ENCODE peak calls at places on chromosomes 1 and 21, in nine cellular contexts. S is fibroblast of the conjunctiva, H is NCI-H2081, F is HEK293T, P is kidney tubule cell, W is WERI-Rb-1, T is HCT116, E is NCI-H1092, J is A172. A is an unnamed sample.

GRCh38 chr1:8671313-8671917 is 146.0 kb downstream of the RERE start:
- DNase-seq in W (peak), J (peak), F (peak), T (peak), P (peak), E (peak), H (peak), S (peak), A (peak)

GRCh38 chr1:42186172-42186571 is 21.6 kb upstream of the GUCA2A start:
- DNase-seq in F (no peak), S (no peak), J (no peak), P (peak), H (no peak), W (no peak), E (no peak), T (no peak), A (peak)

GRCh38 chr1:77831976-77832695 is 52.7 kb downstream of the MIGA1 start:
- DNase-seq in E (no peak), H (no peak), P (no peak), F (no peak), J (no peak), W (no peak), T (no peak), S (peak), A (peak)

GRCh38 chr1:216686860-216687545 is 36.2 kb downstream of the ESRRG start:
- DNase-seq in S (no peak), E (no peak), W (peak), P (peak), F (peak), H (no peak), T (no peak), J (peak), A (peak)

GRCh38 chr1:20228314-20228713 is 42.0 kb upstream of the PLA2G2C start:
- DNase-seq in S (no peak), F (no peak), J (no peak), W (no peak), H (no peak), P (no peak), T (no peak), E (no peak), A (no peak)

GRCh38 chr1:100387644-100388350 is 35.5 kb downstream of the CDC14A start:
- DNase-seq in F (no peak), W (no peak), J (peak), T (no peak), H (no peak), P (no peak), E (no peak), S (no peak), A (peak)

GRCh38 chr1:209704584-209704983 is at the start of gene HSD11B1:
- DNase-seq in S (peak), T (no peak), E (no peak), P (no peak), F (no peak), W (no peak), H (no peak), J (no peak), A (no peak)

GRCh38 chr1:226027861-226028260 is 28.7 kb upstream of the SDE2 start:
- DNase-seq in H (no peak), E (no peak), W (no peak), P (no peak), J (no peak), T (no peak), F (no peak), S (no peak), A (no peak)

GRCh38 chr1:107740574-107740973 is 224.4 kb downstream of the VAV3 start:
- DNase-seq in T (no peak), J (no peak), H (no peak), S (no peak), W (no peak), P (peak), F (no peak), E (no peak), A (no peak)

GRCh38 chr1:115450641-115451040 is 112.6 kb upstream of the NGF start:
- DNase-seq in S (no peak), F (no peak), J (no peak), W (no peak), H (no peak), E (no peak), P (peak), T (no peak), A (no peak)

GRCh38 chr21:25563399-25564116 is 43.7 kb downstream of the MRPL39 start:
- DNase-seq in F (no peak), J (no peak), W (no peak), T (no peak), P (no peak), S (no peak), E (no peak), H (no peak), A (peak)

GRCh38 chr1:234865171-234866006 is 255.4 kb upstream of the IRF2BP2 start:
- DNase-seq in E (no peak), S (no peak), H (no peak), P (no peak), T (no peak), J (no peak), W (no peak), F (no peak), A (no peak)

GRCh38 chr1:162876751-162877150 is 15.8 kb upstream of the CCDC190 start:
- DNase-seq in S (no peak), F (no peak), P (no peak), T (no peak), W (peak), E (no peak), J (no peak), H (no peak), A (no peak)

GRCh38 chr1:212958175-212958574 is 7.8 kb downstream of the VASH2 start:
- DNase-seq in F (no peak), E (no peak), T (no peak), P (no peak), H (no peak), W (no peak), J (peak), S (no peak), A (peak)

GRCh38 chr1:218347316-218347712 is 2.2 kb downstream of the TGFB2 start:
- DNase-seq in F (no peak), T (no peak), S (no peak), J (peak), H (no peak), E (no peak), W (no peak), P (peak), A (peak)

GRCh38 chr21:45583831-45584509 is 41.7 kb upstream of the SLC19A1 start:
- DNase-seq in J (no peak), T (no peak), E (no peak), W (peak), S (no peak), H (no peak), P (no peak), F (no peak), A (no peak)

GRCh38 chr1:39886757-39887231 is 3.5 kb upstream of the TRIT1 start:
- DNase-seq in W (no peak), T (no peak), J (no peak), E (peak), S (peak), P (peak), H (no peak), F (no peak), A (no peak)

GRCh38 chr1:94582578-94582977 is 41.0 kb upstream of the F3 start:
- DNase-seq in T (no peak), F (no peak), P (no peak), E (no peak), H (no peak), S (no peak), W (no peak), J (no peak), A (no peak)

GRCh38 chr1:193185861-193186714 is at the start of gene B3GALT2:
- DNase-seq in E (peak), J (peak), P (no peak), T (no peak), W (peak), S (no peak), F (peak), H (peak), A (no peak)

GRCh38 chr1:204545881-204546280 is 29.7 kb downstream of the MDM4 start:
- DNase-seq in E (no peak), F (no peak), P (no peak), J (no peak), S (no peak), T (no peak), H (no peak), W (no peak), A (no peak)

GRCh38 chr21:33430858-33431257 is 27.6 kb downstream of the IFNGR2 start:
- DNase-seq in S (no peak), T (no peak), H (no peak), W (no peak), J (no peak), E (no peak), F (no peak), P (no peak), A (no peak)

GRCh38 chr1:12601690-12602632 is 16.0 kb downstream of the DHRS3 start:
- DNase-seq in F (no peak), H (no peak), T (peak), W (no peak), P (peak), E (no peak), S (no peak), J (peak), A (peak)

GRCh38 chr1:183270541-183271141 is 84.6 kb downstream of the LAMC2 start:
- DNase-seq in J (peak), H (no peak), P (peak), W (no peak), F (peak), T (no peak), E (no peak), S (peak), A (peak)

GRCh38 chr1:209860293-209860881 is 32.6 kb downstream of the UTP25 start:
- DNase-seq in S (peak), W (peak), F (peak), P (peak), H (peak), T (peak), E (peak), J (peak), A (peak)

GRCh38 chr1:32753532-32754281 is 51.1 kb upstream of the SYNC start:
- DNase-seq in F (peak), P (peak), S (no peak), E (peak), W (peak), H (peak), J (no peak), T (no peak), A (peak)

GRCh38 chr21:35325953-35326352 is 276.9 kb upstream of the RUNX1 start:
- DNase-seq in F (no peak), P (no peak), J (no peak), W (no peak), S (no peak), T (no peak), E (no peak), H (no peak), A (no peak)

GRCh38 chr1:117047271-117047670 is 12.9 kb upstream of the TTF2 start:
- DNase-seq in P (no peak), S (no peak), F (no peak), W (no peak), H (no peak), E (no peak), T (no peak), J (no peak), A (no peak)

GRCh38 chr1:182784556-182785171 is 4.9 kb upstream of the NPL start:
- DNase-seq in E (peak), S (no peak), H (peak), W (no peak), J (peak), T (peak), F (peak), P (peak), A (peak)

GRCh38 chr1:912740-913301 is 10.9 kb upstream of the SAMD11 start:
- DNase-seq in E (no peak), J (no peak), W (peak), P (peak), F (no peak), H (no peak), T (no peak), S (no peak), A (peak)

GRCh38 chr21:26179501-26179900 is 8.9 kb upstream of the APP start:
- DNase-seq in W (no peak), S (no peak), H (no peak), F (no peak), P (no peak), E (no peak), T (no peak), J (no peak), A (no peak)

GRCh38 chr1:112872551-112872962 is 83.4 kb downstream of the SLC16A1 start:
- DNase-seq in E (no peak), F (no peak), P (no peak), W (no peak), J (no peak), T (no peak), S (no peak), H (no peak), A (no peak)

GRCh38 chr1:117842408-117843170 is 86.8 kb downstream of the GDAP2 start:
- DNase-seq in P (peak), E (no peak), F (peak), W (peak), S (no peak), J (peak), T (peak), H (no peak), A (peak)

GRCh38 chr1:116166655-116167054 is 55.5 kb downstream of the MAB21L3 start:
- DNase-seq in T (no peak), J (no peak), S (no peak), H (no peak), W (no peak), P (no peak), E (no peak), F (no peak), A (no peak)

GRCh38 chr1:52613611-52614373 is 11.6 kb downstream of the GPX7 start:
- DNase-seq in J (no peak), S (no peak), H (no peak), W (no peak), F (no peak), P (no peak), T (no peak), E (no peak), A (no peak)

GRCh38 chr1:205017766-205018165 is 25.2 kb upstream of the CNTN2 start:
- DNase-seq in H (no peak), J (no peak), S (no peak), P (no peak), E (no peak), T (no peak), W (no peak), F (no peak), A (no peak)

GRCh38 chr1:206687251-206687914 is 2.7 kb downstream of the MAPKAPK2 start:
- DNase-seq in T (no peak), W (no peak), F (no peak), J (no peak), S (no peak), H (no peak), E (no peak), P (no peak), A (no peak)

A was measured in Daoy.